ENCODE peak calls at places on chromosomes 3 and 15, in nine cellular contexts. U is SK-N-SH, E is WTC11, I is A549, X is dorsolateral prefrontal cortex, B is psoas muscle, S is cardiac fibroblast, O is coronary artery, A is glutamatergic neuron. V is an unnamed sample.
A peak's percentile ranks its signal among the peaks of the same experiment; 100 is the strongest.

GRCh38 chr3:171744055-171744741 is 66.1 kb downstream of the PLD1 start:
- DNase-seq in E (no peak), O (no peak), B (no peak), I (no peak), U (no peak), X (no peak), A (no peak), S (no peak), V (no peak)

GRCh38 chr15:40953713-40954074 is 423 bp downstream of the CHAC1 start:
- DNase-seq in O (no peak), S (no peak), B (no peak), I (no peak), A (peak; percentile 32), X (no peak), E (no peak), U (no peak), V (no peak)

GRCh38 chr3:73502609-73503560 is 121.9 kb downstream of the PDZRN3 start:
- DNase-seq in O (no peak), U (peak; percentile 80), A (peak; percentile 78), B (peak; percentile 80), I (peak; percentile 76), S (peak; percentile 90), X (peak; percentile 52), E (peak; percentile 70), V (peak; percentile 37)

GRCh38 chr15:80186066-80186465 is 33.3 kb downstream of the FAH start:
- DNase-seq in S (no peak), B (no peak), A (no peak), I (no peak), X (no peak), E (no peak), U (no peak), O (no peak), V (no peak)

GRCh38 chr3:42503957-42504333 is 1.5 kb downstream of the VIPR1 start:
- DNase-seq in A (peak; percentile 4), S (no peak), B (no peak), X (peak; percentile 3), U (no peak), I (no peak), O (peak; percentile 58), E (no peak), V (no peak)

GRCh38 chr3:135905058-135905724 is 60.3 kb upstream of the PPP2R3A start:
- DNase-seq in S (peak; percentile 40), O (no peak), B (no peak), U (no peak), A (no peak), I (peak; percentile 16), E (no peak), X (no peak), V (no peak)

GRCh38 chr15:56608140-56608778 is 125.0 kb downstream of the ZNF280D start:
- DNase-seq in S (no peak), X (no peak), B (no peak), U (no peak), A (no peak), E (no peak), O (no peak), I (no peak), V (no peak)

GRCh38 chr3:143565943-143566342 is 282.3 kb downstream of the SLC9A9 start:
- DNase-seq in B (no peak), A (no peak), I (no peak), E (no peak), S (peak; percentile 47), O (no peak), X (no peak), U (no peak), V (no peak)

DNA sequence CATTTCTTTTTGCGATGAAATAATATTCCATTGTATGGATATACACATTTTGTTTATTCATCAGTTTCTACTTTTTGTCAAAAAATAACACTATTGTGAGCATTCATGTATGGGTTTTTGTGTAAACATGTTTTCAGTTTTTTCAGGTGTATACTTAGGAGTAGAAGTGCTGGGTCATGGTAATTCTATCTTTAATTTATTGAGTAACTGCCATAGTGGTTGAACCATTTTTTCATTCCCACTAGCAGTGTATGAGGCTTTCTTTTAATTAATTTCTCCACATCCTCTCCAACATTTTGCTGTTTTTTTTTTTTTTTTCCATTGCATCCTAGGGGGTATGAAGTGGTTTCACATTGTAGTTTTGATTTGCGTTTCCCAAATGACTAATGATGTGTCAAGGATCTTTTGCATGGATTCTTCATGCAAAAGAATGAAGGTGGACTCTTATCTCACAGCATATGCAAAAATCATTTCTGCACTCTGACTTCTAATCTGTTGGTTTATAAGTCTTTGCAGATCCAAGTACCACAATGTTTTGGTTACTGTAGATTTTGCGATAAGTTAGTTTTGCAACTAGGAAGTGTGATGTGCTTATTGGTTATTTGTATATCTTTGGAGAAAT is 12.6 kb downstream of the ATP2C1 start:
- DNase-seq in S (peak; percentile 61), B (no peak), A (no peak), X (no peak), U (no peak), I (no peak), E (no peak), O (no peak), V (no peak)
- TF ChIP-seq CTCF in S (no peak), B (no peak), A (no peak), X (no peak), U (no peak), I (no peak), E (no peak), O (no peak), V (no peak)

GRCh38 chr15:92747047-92747446 is 91.5 kb upstream of the FAM174B start:
- DNase-seq in U (no peak), S (no peak), I (no peak), A (no peak), X (no peak), O (no peak), B (no peak), E (no peak), V (no peak)
- TF ChIP-seq CTCF in U (no peak), S (no peak), I (no peak), A (no peak), X (no peak), O (no peak), B (no peak), E (no peak), V (no peak)

DNA sequence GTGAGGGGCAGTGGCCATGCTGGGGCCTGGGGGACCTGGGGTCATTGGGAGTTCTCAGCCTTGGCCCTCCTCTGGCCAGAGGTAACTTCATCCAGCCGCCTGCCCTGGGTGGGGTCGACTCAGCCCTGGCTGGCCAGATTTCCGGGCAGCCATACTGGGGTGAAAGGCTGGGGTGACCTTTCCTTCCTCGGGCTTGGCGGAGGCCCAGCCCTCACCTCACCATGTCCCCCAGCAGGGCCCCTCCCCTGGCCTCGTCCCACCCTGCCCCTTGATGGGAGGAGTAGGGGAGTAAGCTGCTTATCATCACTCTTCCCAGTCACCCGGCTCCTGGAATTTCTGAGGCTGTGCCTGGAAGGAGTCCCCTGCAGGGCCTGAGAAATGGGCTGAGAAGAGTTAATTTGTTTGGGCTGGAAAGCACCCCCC is 5.4 kb downstream of the SEMA3F start:
- DNase-seq in O (no peak), I (no peak), S (no peak), B (no peak), E (no peak), U (no peak), A (no peak), X (no peak), V (no peak)
- TF ChIP-seq CTCF in O (no peak), I (no peak), S (no peak), B (no peak), E (no peak), U (no peak), A (no peak), X (no peak), V (no peak)

DNA sequence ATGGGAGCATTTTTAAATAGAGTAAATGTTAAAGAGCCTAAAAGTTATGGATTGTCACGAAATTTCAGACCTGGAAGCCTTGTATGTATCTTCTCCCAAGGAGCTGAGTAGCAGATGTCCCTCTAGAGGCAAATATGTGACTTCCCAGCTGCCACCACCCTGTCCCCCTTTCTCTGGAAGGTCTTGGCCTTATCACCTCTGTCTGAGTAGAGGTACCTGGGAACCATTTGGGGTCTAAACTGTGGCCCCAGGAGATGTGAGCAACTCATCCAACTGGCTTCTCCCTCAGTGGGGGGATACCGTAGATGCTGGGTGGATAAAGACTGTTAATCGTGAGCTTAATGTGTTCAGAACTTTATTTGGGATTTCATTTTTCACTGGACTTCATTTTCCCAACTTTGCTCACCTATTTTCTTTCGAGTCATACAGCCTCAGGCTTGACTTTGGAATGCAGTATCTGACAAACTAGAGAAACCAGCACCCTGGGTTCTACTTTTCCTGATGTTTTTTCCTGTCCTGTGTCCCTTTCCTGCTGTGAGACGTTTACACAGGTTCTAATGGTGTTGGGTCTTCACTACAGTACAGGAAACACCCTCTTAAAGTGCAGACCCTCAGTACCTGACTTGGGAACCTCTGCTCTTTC is 53.3 kb upstream of the CCR4 start:
- DNase-seq in U (no peak), A (no peak), S (no peak), E (no peak), B (no peak), X (no peak), I (no peak), O (no peak), V (no peak)
- TF ChIP-seq CTCF in U (no peak), A (no peak), S (no peak), E (no peak), B (no peak), X (no peak), I (peak; percentile 7), O (no peak), V (no peak)

GRCh38 chr15:48176097-48176496 is 2.0 kb downstream of the MYEF2 start:
- DNase-seq in O (no peak), A (no peak), E (no peak), S (no peak), U (no peak), B (no peak), I (no peak), X (no peak), V (no peak)

GRCh38 chr15:48177383-48177874 is 666 bp downstream of the MYEF2 start:
- DNase-seq in S (peak; percentile 59), X (no peak), O (no peak), I (peak; percentile 48), B (no peak), E (no peak), U (peak; percentile 11), A (no peak), V (no peak)

GRCh38 chr15:48176957-48177356 is 1.1 kb downstream of the MYEF2 start:
- DNase-seq in I (no peak), E (no peak), O (no peak), S (no peak), X (no peak), U (no peak), B (no peak), A (no peak), V (no peak)

GRCh38 chr15:48178612-48178931 is 477 bp upstream of the MYEF2 start:
- DNase-seq in O (no peak), I (no peak), X (no peak), S (no peak), U (no peak), B (no peak), A (no peak), E (no peak), V (no peak)

GRCh38 chr15:48177875-48178611 is at the start of gene MYEF2:
- DNase-seq in X (peak; percentile 84), I (peak; percentile 81), B (peak; percentile 57), U (peak; percentile 94), O (peak; percentile 80), S (peak; percentile 51), A (peak; percentile 95), E (peak; percentile 90), V (peak; percentile 68)
- TF ChIP-seq CTCF in X (no peak), I (no peak), B (no peak), U (no peak), O (no peak), S (no peak), A (no peak), E (no peak), V (no peak)

V was measured in mesothelial cell of epicardium.